ENCODE peak calls at places on chromosomes 13 and 19, in six cellular contexts. H, Z, L, U, P and E are unnamed samples.

GRCh38 chr13:37870895-37871550 is 1.5 kb upstream of the TRPC4 start:
- ATAC-seq in P (no peak), Z (no peak), L (no peak), H (no peak), U (no peak), E (no peak)

GRCh38 chr13:73932091-73932490 is 202.1 kb downstream of the KLF12 start:
- ATAC-seq in P (peak), L (no peak), U (peak), H (no peak), Z (peak), E (no peak)

GRCh38 chr13:52428295-52428694 is 22.1 kb downstream of the VPS36 start:
- ATAC-seq in U (no peak), H (no peak), L (no peak), Z (no peak), P (no peak), E (no peak)

GRCh38 chr13:43085545-43085944 is 62.2 kb downstream of the DNAJC15 start:
- ATAC-seq in U (no peak), P (no peak), L (no peak), Z (no peak), H (no peak), E (no peak)

GRCh38 chr19:50430888-50431342 is 1.8 kb upstream of the MYBPC2 start:
- ATAC-seq in H (no peak), P (no peak), U (no peak), Z (no peak), L (no peak), E (peak)

GRCh38 chr19:5917431-5918107 is 3.5 kb downstream of the CAPS start:
- ATAC-seq in L (no peak), Z (no peak), H (no peak), P (no peak), U (no peak), E (no peak)

GRCh38 chr13:74450525-74450845 is 316.3 kb upstream of the KLF12 start:
- ATAC-seq in Z (no peak), L (no peak), H (no peak), P (no peak), U (no peak), E (no peak)

GRCh38 chr13:74966814-74967213 is 515.2 kb downstream of the TBC1D4 start:
- ATAC-seq in P (no peak), L (peak), Z (no peak), U (no peak), H (no peak), E (no peak)

GRCh38 chr19:54606891-54607781 is 13.7 kb downstream of the LILRA1 start:
- ATAC-seq in U (peak), Z (peak), L (no peak), H (no peak), P (no peak), E (peak)

GRCh38 chr19:42122691-42123607 is 9.3 kb downstream of the POU2F2 start:
- ATAC-seq in P (peak), L (no peak), H (peak), Z (peak), U (peak), E (peak)

GRCh38 chr13:33116321-33117010 is 100.2 kb downstream of the KL start:
- ATAC-seq in P (no peak), L (no peak), Z (no peak), H (no peak), U (no peak), E (no peak)

GRCh38 chr19:56163097-56163496 is 12.7 kb upstream of the GALP start:
- ATAC-seq in Z (no peak), U (no peak), L (no peak), P (no peak), H (no peak), E (no peak)